ENCODE peak calls at places on chromosome 3, in five cellular contexts. S, O, K, Y and Q are unnamed samples.

GRCh38 chr3:133733226-133733625 is 13.0 kb upstream of the TF start:
- DNase-seq in S (no peak), O (no peak), K (no peak), Y (no peak), Q (no peak)

GRCh38 chr3:45055411-45056143 is 29.5 kb downstream of the CLEC3B start:
- DNase-seq in S (no peak), O (no peak), K (no peak), Y (no peak), Q (no peak)

GRCh38 chr3:105956311-105956710 is 87.5 kb upstream of the CBLB start:
- DNase-seq in S (no peak), O (no peak), K (no peak), Y (no peak), Q (no peak)

GRCh38 chr3:133459400-133459799 is 59.5 kb downstream of the BFSP2 start:
- DNase-seq in S (peak), O (no peak), K (no peak), Y (no peak), Q (no peak)

GRCh38 chr3:178705925-178706324 is 169.7 kb downstream of the KCNMB2 start:
- DNase-seq in S (no peak), O (no peak), K (no peak), Y (no peak), Q (no peak)

GRCh38 chr3:183809209-183809608 is 16.2 kb downstream of the MAP6D1 start:
- DNase-seq in S (no peak), O (no peak), K (no peak), Y (no peak), Q (no peak)

GRCh38 chr3:128572644-128573105 is 77.9 kb downstream of the RPN1 start:
- DNase-seq in S (no peak), O (no peak), K (no peak), Y (no peak), Q (no peak)

GRCh38 chr3:131973731-131974130 is 61.1 kb downstream of the CPNE4 start:
- DNase-seq in S (no peak), O (no peak), K (no peak), Y (no peak), Q (no peak)

GRCh38 chr3:143840636-143841035 is 7.6 kb downstream of the SLC9A9 start:
- DNase-seq in S (no peak), O (no peak), K (no peak), Y (no peak), Q (no peak)

GRCh38 chr3:10445561-10445960 is 59.8 kb downstream of the ATP2B2 start:
- DNase-seq in S (no peak), O (no peak), K (no peak), Y (no peak), Q (peak)

GRCh38 chr3:45024601-45025262 is 1.4 kb upstream of the CLEC3B start:
- DNase-seq in S (no peak), O (no peak), K (no peak), Y (no peak), Q (no peak)

GRCh38 chr3:27880969-27881892 is 159.1 kb upstream of the EOMES start:
- DNase-seq in S (no peak), O (no peak), K (no peak), Y (no peak), Q (peak)

GRCh38 chr3:66297917-66298316 is 77.1 kb downstream of the SLC25A26 start:
- DNase-seq in S (no peak), O (no peak), K (no peak), Y (no peak), Q (no peak)

GRCh38 chr3:64073362-64073761 is 50.1 kb upstream of the PSMD6 start:
- DNase-seq in S (no peak), O (no peak), K (no peak), Y (no peak), Q (no peak)

GRCh38 chr3:195549931-195550519 is 6.9 kb upstream of the PPP1R2 start:
- DNase-seq in S (no peak), O (no peak), K (no peak), Y (no peak), Q (peak)

GRCh38 chr3:56969851-56970250 is 90.6 kb upstream of the SPATA12 start:
- DNase-seq in S (no peak), O (no peak), K (no peak), Y (no peak), Q (no peak)

GRCh38 chr3:14921034-14921616 is 26.3 kb upstream of the NR2C2 start:
- DNase-seq in S (peak), O (peak), K (peak), Y (peak), Q (peak)

GRCh38 chr3:107882261-107882660 is 208.6 kb downstream of the CD47 start:
- DNase-seq in S (no peak), O (no peak), K (no peak), Y (no peak), Q (no peak)

GRCh38 chr3:107884028-107884427 is 206.8 kb downstream of the CD47 start:
- DNase-seq in S (no peak), O (no peak), K (no peak), Y (no peak), Q (no peak)

GRCh38 chr3:107882881-107883280 is 207.9 kb downstream of the CD47 start:
- DNase-seq in S (no peak), O (no peak), K (no peak), Y (no peak), Q (no peak)

GRCh38 chr3:107880702-107881101 is 210.1 kb downstream of the CD47 start:
- DNase-seq in S (no peak), O (no peak), K (no peak), Y (no peak), Q (no peak)

GRCh38 chr3:107881517-107881916 is 209.3 kb downstream of the CD47 start:
- DNase-seq in S (no peak), O (no peak), K (no peak), Y (no peak), Q (no peak)
- TF ChIP-seq POLR2A in S (no peak), O (no peak), K (no peak), Y (no peak), Q (no peak)

GRCh38 chr3:25635038-25635437 is 29.7 kb downstream of the TOP2B start:
- DNase-seq in S (no peak), O (no peak), K (no peak), Y (no peak), Q (no peak)
- H3K27ac ChIP-seq in S (no peak), O (no peak), K (no peak), Y (no peak), Q (no peak)

DNA sequence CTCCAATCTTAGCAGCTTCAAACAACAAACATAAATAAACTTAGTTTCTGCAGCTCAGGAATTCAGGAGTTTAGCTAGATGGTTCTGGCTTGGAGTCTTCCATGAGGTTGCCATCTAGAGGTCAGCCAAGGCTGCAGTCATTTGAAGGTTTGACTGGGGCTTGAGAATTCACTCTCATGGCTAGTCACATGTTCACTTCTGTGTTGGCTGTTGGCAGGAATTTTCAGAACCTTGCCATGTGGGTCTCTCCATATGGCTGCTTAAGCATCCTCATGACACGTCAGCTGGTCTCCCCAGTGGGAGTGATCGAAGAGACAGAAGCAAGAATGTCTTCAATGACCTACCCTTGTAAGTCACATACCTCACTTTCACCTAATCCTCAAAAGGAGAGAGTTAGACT is 269.2 kb upstream of the CNTN3 start:
- DNase-seq in S (no peak), O (no peak), K (no peak), Y (no peak), Q (no peak)
- TF ChIP-seq CTCF in S (no peak), O (no peak), K (no peak), Y (no peak), Q (no peak)

GRCh38 chr3:70982700-70983140 is 600.8 kb downstream of the FOXP1 start:
- DNase-seq in S (peak), O (no peak), K (no peak), Y (peak), Q (no peak)
- TF ChIP-seq POLR2A in S (no peak), O (no peak), K (no peak), Y (no peak), Q (no peak)